ENCODE peak calls at places on chromosomes 7 and 10, in six cellular contexts. One of them, this sample, is unnamed.

GRCh38 chr10:126917375-126917774 is 12.1 kb downstream of the DOCK1 start:
- DNase-seq in IMR-90: no peak
- DNase-seq in cardiac fibroblast: no peak
- DNase-seq in lower lobe of right lung: no peak
- DNase-seq in cardiac muscle cell: no peak
- DNase-seq in PC-3: no peak
- DNase-seq in this sample: no peak

GRCh38 chr10:111297351-111297848 is 220.6 kb downstream of the ADRA2A start:
- DNase-seq in cardiac muscle cell: no peak
- DNase-seq in cardiac fibroblast: no peak
- DNase-seq in lower lobe of right lung: no peak
- DNase-seq in IMR-90: no peak
- DNase-seq in PC-3: no peak
- DNase-seq in this sample: no peak

GRCh38 chr7:50729962-50730361 is 52.7 kb downstream of the GRB10 start:
- DNase-seq in cardiac muscle cell: peak; percentile 24
- DNase-seq in PC-3: no peak
- DNase-seq in cardiac fibroblast: peak; percentile 35
- DNase-seq in lower lobe of right lung: no peak
- DNase-seq in IMR-90: peak; percentile 58
- DNase-seq in this sample: no peak

GRCh38 chr7:7306231-7306630 is 123.9 kb downstream of the C1GALT1 start:
- DNase-seq in IMR-90: no peak
- DNase-seq in PC-3: no peak
- DNase-seq in cardiac fibroblast: no peak
- DNase-seq in lower lobe of right lung: no peak
- DNase-seq in cardiac muscle cell: no peak
- DNase-seq in this sample: no peak

GRCh38 chr10:70481831-70482530 is 3.4 kb downstream of the PALD1 start:
- DNase-seq in PC-3: no peak
- DNase-seq in lower lobe of right lung: no peak
- DNase-seq in IMR-90: no peak
- DNase-seq in cardiac muscle cell: no peak
- DNase-seq in cardiac fibroblast: peak; percentile 32
- DNase-seq in this sample: no peak

GRCh38 chr7:19009241-19009935 is 108.0 kb downstream of the TWIST1 start:
- DNase-seq in cardiac fibroblast: peak; percentile 43
- DNase-seq in lower lobe of right lung: no peak
- DNase-seq in PC-3: peak; percentile 58
- DNase-seq in cardiac muscle cell: peak; percentile 53
- DNase-seq in IMR-90: peak; percentile 71
- DNase-seq in this sample: no peak

GRCh38 chr10:13414855-13415254 is 66.8 kb upstream of the SEPHS1 start:
- DNase-seq in PC-3: peak; percentile 9
- DNase-seq in lower lobe of right lung: no peak
- DNase-seq in IMR-90: no peak
- DNase-seq in cardiac fibroblast: peak; percentile 15
- DNase-seq in cardiac muscle cell: peak; percentile 39
- DNase-seq in this sample: no peak

GRCh38 chr7:155702616-155703015 is 58.2 kb downstream of the RBM33 start:
- DNase-seq in cardiac fibroblast: no peak
- DNase-seq in lower lobe of right lung: no peak
- DNase-seq in cardiac muscle cell: no peak
- DNase-seq in PC-3: peak; percentile 82
- DNase-seq in IMR-90: peak; percentile 39
- DNase-seq in this sample: no peak

GRCh38 chr7:29035044-29035740 is 77.1 kb upstream of the TRIL start:
- DNase-seq in cardiac muscle cell: peak; percentile 82
- DNase-seq in IMR-90: peak; percentile 58
- DNase-seq in cardiac fibroblast: peak; percentile 75
- DNase-seq in lower lobe of right lung: no peak
- DNase-seq in PC-3: peak; percentile 93
- DNase-seq in this sample: no peak

GRCh38 chr10:71706216-71707121 is 13.1 kb downstream of the C10orf105 start:
- DNase-seq in cardiac fibroblast: no peak
- DNase-seq in IMR-90: no peak
- DNase-seq in PC-3: no peak
- DNase-seq in cardiac muscle cell: no peak
- DNase-seq in lower lobe of right lung: no peak
- DNase-seq in this sample: no peak

GRCh38 chr10:71710519-71710918 is 9.1 kb downstream of the C10orf105 start:
- DNase-seq in lower lobe of right lung: no peak
- DNase-seq in cardiac muscle cell: no peak
- DNase-seq in IMR-90: no peak
- DNase-seq in PC-3: no peak
- DNase-seq in cardiac fibroblast: no peak
- DNase-seq in this sample: no peak

GRCh38 chr10:71708897-71709882 is 10.4 kb downstream of the C10orf105 start:
- DNase-seq in cardiac muscle cell: no peak
- DNase-seq in PC-3: no peak
- DNase-seq in cardiac fibroblast: no peak
- DNase-seq in IMR-90: no peak
- DNase-seq in lower lobe of right lung: no peak
- DNase-seq in this sample: no peak

GRCh38 chr10:71707240-71707789 is 12.3 kb downstream of the C10orf105 start:
- DNase-seq in PC-3: no peak
- DNase-seq in cardiac muscle cell: no peak
- DNase-seq in IMR-90: no peak
- DNase-seq in lower lobe of right lung: no peak
- DNase-seq in cardiac fibroblast: no peak
- DNase-seq in this sample: no peak

GRCh38 chr10:71708301-71708703 is 11.3 kb downstream of the C10orf105 start:
- DNase-seq in cardiac fibroblast: peak; percentile 48
- DNase-seq in IMR-90: no peak
- DNase-seq in PC-3: peak; percentile 44
- DNase-seq in cardiac muscle cell: peak; percentile 53
- DNase-seq in lower lobe of right lung: peak; percentile 77
- DNase-seq in this sample: peak; percentile 68
- TF ChIP-seq CTCF in cardiac fibroblast: peak; percentile 89
- TF ChIP-seq CTCF in IMR-90: peak; percentile 62
- TF ChIP-seq CTCF in PC-3: peak; percentile 78
- TF ChIP-seq CTCF in cardiac muscle cell: peak; percentile 81
- TF ChIP-seq CTCF in lower lobe of right lung: peak; percentile 88
- TF ChIP-seq CTCF in this sample: peak; percentile 79

GRCh38 chr10:23517155-23517554 is 78.3 kb downstream of the OTUD1 start:
- DNase-seq in PC-3: no peak
- DNase-seq in lower lobe of right lung: no peak
- DNase-seq in IMR-90: no peak
- DNase-seq in cardiac fibroblast: no peak
- DNase-seq in cardiac muscle cell: no peak
- DNase-seq in this sample: no peak

GRCh38 chr10:23514321-23514720 is 75.4 kb downstream of the OTUD1 start:
- DNase-seq in cardiac muscle cell: no peak
- DNase-seq in IMR-90: no peak
- DNase-seq in lower lobe of right lung: no peak
- DNase-seq in cardiac fibroblast: no peak
- DNase-seq in PC-3: peak; percentile 87
- DNase-seq in this sample: no peak

GRCh38 chr10:23512355-23513058 is 73.6 kb downstream of the OTUD1 start:
- DNase-seq in PC-3: peak; percentile 70
- DNase-seq in lower lobe of right lung: no peak
- DNase-seq in cardiac fibroblast: peak; percentile 47
- DNase-seq in cardiac muscle cell: peak; percentile 60
- DNase-seq in IMR-90: peak; percentile 57
- DNase-seq in this sample: no peak

GRCh38 chr10:23521735-23522134 is 82.9 kb downstream of the OTUD1 start:
- DNase-seq in lower lobe of right lung: no peak
- DNase-seq in cardiac fibroblast: no peak
- DNase-seq in PC-3: no peak
- DNase-seq in IMR-90: no peak
- DNase-seq in cardiac muscle cell: no peak
- DNase-seq in this sample: no peak

GRCh38 chr10:23516530-23516929 is 77.7 kb downstream of the OTUD1 start:
- DNase-seq in lower lobe of right lung: no peak
- DNase-seq in cardiac muscle cell: peak; percentile 36
- DNase-seq in IMR-90: peak; percentile 12
- DNase-seq in cardiac fibroblast: peak; percentile 23
- DNase-seq in PC-3: peak; percentile 46
- DNase-seq in this sample: no peak
- TF ChIP-seq CTCF in lower lobe of right lung: peak; percentile 35
- TF ChIP-seq CTCF in cardiac muscle cell: peak; percentile 54
- TF ChIP-seq CTCF in IMR-90: peak; percentile 43
- TF ChIP-seq CTCF in cardiac fibroblast: peak; percentile 49
- TF ChIP-seq CTCF in PC-3: peak; percentile 67
- TF ChIP-seq CTCF in this sample: peak; percentile 40

GRCh38 chr7:138585283-138585993 is 115.7 kb downstream of the SVOPL start:
- DNase-seq in lower lobe of right lung: no peak
- DNase-seq in cardiac fibroblast: no peak
- DNase-seq in IMR-90: no peak
- DNase-seq in cardiac muscle cell: no peak
- DNase-seq in PC-3: no peak
- DNase-seq in this sample: no peak
- TF ChIP-seq CTCF in lower lobe of right lung: no peak
- TF ChIP-seq CTCF in cardiac fibroblast: no peak
- TF ChIP-seq CTCF in IMR-90: no peak
- TF ChIP-seq CTCF in cardiac muscle cell: no peak
- TF ChIP-seq CTCF in PC-3: no peak
- TF ChIP-seq CTCF in this sample: no peak

DNA sequence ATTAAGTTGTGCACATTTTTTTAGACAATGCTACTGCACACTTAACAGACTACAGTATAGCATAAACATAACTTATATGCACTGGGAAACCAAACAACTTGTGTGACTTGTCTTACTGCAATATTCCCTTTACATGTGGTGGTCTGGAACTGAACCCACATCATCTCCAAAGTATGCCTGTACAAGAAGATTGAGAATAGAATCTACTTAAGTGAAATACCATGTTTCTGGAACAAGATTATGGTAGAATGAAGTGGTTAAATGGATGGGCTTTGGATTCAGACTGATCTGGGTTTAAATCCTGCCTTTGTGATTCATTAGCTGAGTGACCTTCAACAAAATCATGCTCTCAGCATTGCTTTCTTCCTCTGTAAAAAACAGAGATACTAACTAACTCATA is 30.7 kb downstream of the CUL2 start:
- DNase-seq in cardiac muscle cell: no peak
- DNase-seq in lower lobe of right lung: no peak
- DNase-seq in IMR-90: peak; percentile 53
- DNase-seq in PC-3: no peak
- DNase-seq in cardiac fibroblast: no peak
- DNase-seq in this sample: no peak
- TF ChIP-seq CTCF in cardiac muscle cell: no peak
- TF ChIP-seq CTCF in lower lobe of right lung: no peak
- TF ChIP-seq CTCF in IMR-90: no peak
- TF ChIP-seq CTCF in PC-3: no peak
- TF ChIP-seq CTCF in cardiac fibroblast: no peak
- TF ChIP-seq CTCF in this sample: no peak

GRCh38 chr10:114624422-114624821 is 33.7 kb downstream of the ABLIM1 start:
- DNase-seq in IMR-90: no peak
- DNase-seq in PC-3: no peak
- DNase-seq in cardiac fibroblast: no peak
- DNase-seq in cardiac muscle cell: no peak
- DNase-seq in lower lobe of right lung: no peak
- DNase-seq in this sample: no peak
- TF ChIP-seq CTCF in IMR-90: no peak
- TF ChIP-seq CTCF in PC-3: no peak
- TF ChIP-seq CTCF in cardiac fibroblast: no peak
- TF ChIP-seq CTCF in cardiac muscle cell: no peak
- TF ChIP-seq CTCF in lower lobe of right lung: no peak
- TF ChIP-seq CTCF in this sample: no peak

GRCh38 chr10:36247478-36247877 is 605.4 kb upstream of the FZD8 start:
- DNase-seq in PC-3: no peak
- DNase-seq in IMR-90: no peak
- DNase-seq in cardiac fibroblast: no peak
- DNase-seq in lower lobe of right lung: no peak
- DNase-seq in cardiac muscle cell: no peak
- DNase-seq in this sample: no peak
- TF ChIP-seq CTCF in PC-3: no peak
- TF ChIP-seq CTCF in IMR-90: no peak
- TF ChIP-seq CTCF in cardiac fibroblast: no peak
- TF ChIP-seq CTCF in lower lobe of right lung: no peak
- TF ChIP-seq CTCF in cardiac muscle cell: no peak
- TF ChIP-seq CTCF in this sample: no peak

This sample was measured in CD8-positive, alpha-beta T cell.